ENCODE peak calls at places on chromosome 10, in four cellular contexts. Y is breast epithelium, L is H9, F is SW480. T is an unnamed sample.

GRCh38 chr10:79267449-79267848 is 79.8 kb upstream of the PPIF start:
- DNase-seq in F (no peak), L (no peak), Y (no peak), T (no peak)

GRCh38 chr10:119250641-119251314 is 43.4 kb downstream of the GRK5 start:
- DNase-seq in L (no peak), Y (no peak), F (no peak), T (no peak)

GRCh38 chr10:49620286-49620810 is 6.5 kb downstream of the CHAT start:
- DNase-seq in L (no peak), F (no peak), Y (no peak), T (no peak)

GRCh38 chr10:86876748-86877147 is 80.7 kb downstream of the MMRN2 start:
- DNase-seq in L (no peak), F (no peak), Y (no peak), T (no peak)

GRCh38 chr10:50316695-50317648 is 65.7 kb upstream of the ASAH2 start:
- DNase-seq in F (no peak), L (no peak), Y (no peak), T (no peak)

GRCh38 chr10:130453036-130453720 is 317.0 kb downstream of the GLRX3 start:
- DNase-seq in L (peak), F (no peak), Y (no peak), T (no peak)

GRCh38 chr10:101478956-101479355 is 109.1 kb downstream of the POLL start:
- DNase-seq in L (no peak), F (no peak), Y (no peak), T (no peak)

GRCh38 chr10:124369986-124370385 is 48.7 kb downstream of the OAT start:
- DNase-seq in Y (no peak), F (peak), L (no peak), T (no peak)

GRCh38 chr10:124522131-124522902 is 60.7 kb downstream of the LHPP start:
- DNase-seq in L (no peak), Y (no peak), F (no peak), T (no peak)

GRCh38 chr10:93468532-93469213 is 13.5 kb downstream of the MYOF start:
- DNase-seq in L (no peak), Y (no peak), F (peak), T (no peak)

GRCh38 chr10:91163709-91164474 is 56.6 kb upstream of the PCGF5 start:
- DNase-seq in Y (peak), L (peak), F (peak), T (no peak)

GRCh38 chr10:21552638-21553037 is 18.6 kb downstream of the MLLT10 start:
- DNase-seq in L (no peak), Y (no peak), F (no peak), T (no peak)

GRCh38 chr10:120455004-120455403 is 2.0 kb upstream of the PLPP4 start:
- DNase-seq in F (no peak), L (no peak), Y (no peak), T (no peak)

GRCh38 chr10:92892706-92893054 is 44.4 kb downstream of the EXOC6 start:
- DNase-seq in L (no peak), F (no peak), Y (no peak), T (no peak)

GRCh38 chr10:126350216-126350992 is 37.9 kb downstream of the ADAM12 start:
- DNase-seq in F (peak), Y (peak), L (no peak), T (no peak)

GRCh38 chr10:36880898-36881297 is 244.5 kb upstream of the ANKRD30A start:
- DNase-seq in F (peak), L (no peak), Y (no peak), T (no peak)

GRCh38 chr10:5812283-5813090 is 747 bp downstream of the GDI2 start:
- DNase-seq in F (peak), Y (peak), L (no peak), T (peak)

GRCh38 chr10:103273026-103273425 is 3.9 kb upstream of the INA start:
- DNase-seq in L (no peak), F (peak), Y (peak), T (no peak)

GRCh38 chr10:76717141-76717540 is 920.5 kb downstream of the KCNMA1 start:
- DNase-seq in L (no peak), Y (no peak), F (no peak), T (no peak)

GRCh38 chr10:112984756-112985155 is 34.7 kb downstream of the TCF7L2 start:
- DNase-seq in F (no peak), L (no peak), Y (no peak), T (no peak)

GRCh38 chr10:77834943-77835668 is 91.4 kb downstream of the DLG5 start:
- DNase-seq in F (no peak), Y (no peak), L (no peak), T (no peak)

GRCh38 chr10:124526621-124527267 is 65.1 kb downstream of the LHPP start:
- DNase-seq in Y (no peak), L (no peak), F (no peak), T (no peak)

GRCh38 chr10:69045441-69046300 is 42.2 kb upstream of the SRGN start:
- DNase-seq in F (no peak), Y (no peak), L (no peak), T (no peak)

GRCh38 chr10:61028861-61029361 is 84.9 kb upstream of the RHOBTB1 start:
- DNase-seq in Y (no peak), F (no peak), L (no peak), T (no peak)

GRCh38 chr10:51462076-51462779 is 237.2 kb downstream of the CSTF2T start:
- DNase-seq in F (no peak), Y (no peak), L (no peak), T (no peak)

GRCh38 chr10:28681345-28681763 is 4.0 kb downstream of the BAMBI start:
- DNase-seq in Y (peak), L (no peak), F (peak), T (no peak)

GRCh38 chr10:13120786-13121499 is 21.0 kb downstream of the OPTN start:
- DNase-seq in Y (no peak), F (no peak), L (no peak), T (no peak)

GRCh38 chr10:121812031-121812430 is 115.8 kb downstream of the ATE1 start:
- DNase-seq in F (no peak), Y (no peak), L (no peak), T (no peak)

T was measured in ecto neural progenitor cell.